ENCODE peak calls at places on chromosomes 13 and 19, in seven cellular contexts. One of them, this sample, is unnamed.

GRCh38 chr13:80157261-80157942 is 183.5 kb downstream of the SPRY2 start:
- DNase-seq in SK-N-SH: no peak
- DNase-seq in PC-3: no peak
- DNase-seq in GM23338: no peak
- DNase-seq in hepatocyte: no peak
- DNase-seq in IMR-90: peak
- DNase-seq in neural progenitor cell: no peak
- DNase-seq in this sample: peak

GRCh38 chr19:16737909-16738308 is 18.3 kb downstream of the NWD1 start:
- DNase-seq in hepatocyte: peak
- DNase-seq in GM23338: no peak
- DNase-seq in IMR-90: peak
- DNase-seq in PC-3: no peak
- DNase-seq in neural progenitor cell: no peak
- DNase-seq in SK-N-SH: no peak
- DNase-seq in this sample: no peak

GRCh38 chr13:73901324-73902068 is 232.7 kb downstream of the KLF12 start:
- DNase-seq in PC-3: no peak
- DNase-seq in IMR-90: no peak
- DNase-seq in neural progenitor cell: no peak
- DNase-seq in SK-N-SH: no peak
- DNase-seq in GM23338: no peak
- DNase-seq in hepatocyte: no peak
- DNase-seq in this sample: no peak

GRCh38 chr19:38452430-38453366 is 19.2 kb downstream of the RYR1 start:
- DNase-seq in hepatocyte: no peak
- DNase-seq in PC-3: peak
- DNase-seq in neural progenitor cell: peak
- DNase-seq in IMR-90: no peak
- DNase-seq in GM23338: peak
- DNase-seq in SK-N-SH: peak
- DNase-seq in this sample: peak

GRCh38 chr19:6713773-6714692 is 6.4 kb downstream of the C3 start:
- DNase-seq in SK-N-SH: no peak
- DNase-seq in PC-3: no peak
- DNase-seq in hepatocyte: no peak
- DNase-seq in IMR-90: no peak
- DNase-seq in GM23338: no peak
- DNase-seq in neural progenitor cell: no peak
- DNase-seq in this sample: peak

GRCh38 chr13:23870356-23871146 is 18.6 kb downstream of the MIPEP start:
- DNase-seq in GM23338: no peak
- DNase-seq in hepatocyte: no peak
- DNase-seq in PC-3: peak
- DNase-seq in neural progenitor cell: no peak
- DNase-seq in IMR-90: no peak
- DNase-seq in SK-N-SH: no peak
- DNase-seq in this sample: peak

GRCh38 chr19:31214086-31214485 is 135.2 kb downstream of the TSHZ3 start:
- DNase-seq in SK-N-SH: peak
- DNase-seq in hepatocyte: peak
- DNase-seq in IMR-90: peak
- DNase-seq in GM23338: no peak
- DNase-seq in neural progenitor cell: no peak
- DNase-seq in PC-3: peak
- DNase-seq in this sample: peak

GRCh38 chr19:17605761-17606745 is 50.6 kb downstream of the COLGALT1 start:
- DNase-seq in GM23338: peak
- DNase-seq in PC-3: peak
- DNase-seq in neural progenitor cell: peak
- DNase-seq in IMR-90: peak
- DNase-seq in SK-N-SH: peak
- DNase-seq in hepatocyte: peak
- DNase-seq in this sample: peak

GRCh38 chr13:101738336-101738735 is 285.9 kb downstream of the ITGBL1 start:
- DNase-seq in GM23338: no peak
- DNase-seq in SK-N-SH: no peak
- DNase-seq in neural progenitor cell: no peak
- DNase-seq in IMR-90: no peak
- DNase-seq in PC-3: no peak
- DNase-seq in hepatocyte: no peak
- DNase-seq in this sample: no peak

GRCh38 chr13:21061077-21061945 is at the start of gene LATS2:
- DNase-seq in SK-N-SH: peak
- DNase-seq in GM23338: peak
- DNase-seq in neural progenitor cell: peak
- DNase-seq in hepatocyte: peak
- DNase-seq in PC-3: peak
- DNase-seq in IMR-90: peak
- DNase-seq in this sample: peak

GRCh38 chr13:46521921-46522691 is 30.9 kb upstream of the LRCH1 start:
- DNase-seq in neural progenitor cell: no peak
- DNase-seq in GM23338: no peak
- DNase-seq in PC-3: no peak
- DNase-seq in IMR-90: no peak
- DNase-seq in SK-N-SH: peak
- DNase-seq in hepatocyte: no peak
- DNase-seq in this sample: no peak

GRCh38 chr19:36894849-36895383 is 21.2 kb downstream of the ZNF829 start:
- DNase-seq in PC-3: no peak
- DNase-seq in hepatocyte: no peak
- DNase-seq in SK-N-SH: no peak
- DNase-seq in neural progenitor cell: no peak
- DNase-seq in IMR-90: no peak
- DNase-seq in GM23338: no peak
- DNase-seq in this sample: no peak

GRCh38 chr19:2475018-2475701 is 767 bp upstream of the GADD45B start:
- DNase-seq in IMR-90: peak
- DNase-seq in neural progenitor cell: peak
- DNase-seq in SK-N-SH: peak
- DNase-seq in PC-3: peak
- DNase-seq in hepatocyte: peak
- DNase-seq in GM23338: peak
- DNase-seq in this sample: peak

GRCh38 chr19:1490020-1490310 is 185 bp downstream of the PCSK4 start:
- DNase-seq in PC-3: no peak
- DNase-seq in IMR-90: no peak
- DNase-seq in GM23338: no peak
- DNase-seq in hepatocyte: no peak
- DNase-seq in SK-N-SH: no peak
- DNase-seq in neural progenitor cell: no peak
- DNase-seq in this sample: no peak

GRCh38 chr19:18861235-18861634 is 29.5 kb downstream of the UPF1 start:
- DNase-seq in neural progenitor cell: no peak
- DNase-seq in PC-3: no peak
- DNase-seq in GM23338: no peak
- DNase-seq in hepatocyte: no peak
- DNase-seq in SK-N-SH: no peak
- DNase-seq in IMR-90: no peak
- DNase-seq in this sample: no peak

GRCh38 chr19:44585371-44586141 is 27.8 kb upstream of the IGSF23 start:
- DNase-seq in IMR-90: peak
- DNase-seq in hepatocyte: no peak
- DNase-seq in GM23338: no peak
- DNase-seq in SK-N-SH: no peak
- DNase-seq in PC-3: peak
- DNase-seq in neural progenitor cell: no peak
- DNase-seq in this sample: peak

GRCh38 chr19:871446-872265 is 12.2 kb downstream of the CFD start:
- DNase-seq in hepatocyte: no peak
- DNase-seq in GM23338: peak
- DNase-seq in PC-3: no peak
- DNase-seq in neural progenitor cell: peak
- DNase-seq in SK-N-SH: peak
- DNase-seq in IMR-90: peak
- DNase-seq in this sample: peak

GRCh38 chr19:46624958-46625661 is at the start of gene PTGIR:
- DNase-seq in hepatocyte: peak
- DNase-seq in SK-N-SH: peak
- DNase-seq in neural progenitor cell: no peak
- DNase-seq in IMR-90: peak
- DNase-seq in PC-3: no peak
- DNase-seq in GM23338: peak
- DNase-seq in this sample: peak

GRCh38 chr19:46622118-46622446 is 2.8 kb downstream of the PTGIR start:
- DNase-seq in IMR-90: no peak
- DNase-seq in hepatocyte: no peak
- DNase-seq in GM23338: no peak
- DNase-seq in neural progenitor cell: no peak
- DNase-seq in PC-3: no peak
- DNase-seq in SK-N-SH: peak
- DNase-seq in this sample: no peak

GRCh38 chr19:46623915-46624502 is 880 bp downstream of the PTGIR start:
- DNase-seq in IMR-90: no peak
- DNase-seq in PC-3: no peak
- DNase-seq in GM23338: no peak
- DNase-seq in neural progenitor cell: no peak
- DNase-seq in SK-N-SH: no peak
- DNase-seq in hepatocyte: no peak
- DNase-seq in this sample: peak

GRCh38 chr19:46626441-46626840 is 1.6 kb upstream of the PTGIR start:
- DNase-seq in PC-3: no peak
- DNase-seq in neural progenitor cell: no peak
- DNase-seq in SK-N-SH: peak
- DNase-seq in hepatocyte: no peak
- DNase-seq in IMR-90: no peak
- DNase-seq in GM23338: no peak
- DNase-seq in this sample: peak

DNA sequence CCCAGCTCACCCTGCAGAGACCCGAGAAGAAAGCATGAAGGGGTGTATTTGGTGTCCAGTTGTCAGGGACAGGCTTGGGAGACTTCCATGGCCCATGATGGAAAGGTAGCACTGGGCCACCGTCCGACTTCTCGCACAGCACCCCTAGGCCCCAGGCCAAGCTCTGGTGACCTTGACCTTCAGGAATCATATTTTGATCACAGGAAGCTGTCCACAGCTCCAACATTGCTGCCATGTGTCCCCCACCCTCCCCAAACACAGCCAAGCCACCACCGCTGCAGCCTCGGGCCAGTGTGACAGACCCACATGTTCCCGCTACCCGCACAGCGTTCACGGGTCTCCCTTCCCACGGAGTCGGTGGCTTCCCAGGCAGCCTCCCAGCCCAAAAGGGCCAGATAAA is 842 bp upstream of the PTGIR start:
- DNase-seq in SK-N-SH: no peak
- DNase-seq in hepatocyte: no peak
- DNase-seq in GM23338: no peak
- DNase-seq in IMR-90: no peak
- DNase-seq in neural progenitor cell: no peak
- DNase-seq in PC-3: no peak
- DNase-seq in this sample: peak
- H3K4me2 ChIP-seq in SK-N-SH: peak
- H3K4me2 ChIP-seq in hepatocyte: no peak
- H3K4me2 ChIP-seq in GM23338: no peak
- H3K4me2 ChIP-seq in IMR-90: no peak
- H3K4me2 ChIP-seq in neural progenitor cell: no peak
- H3K4me2 ChIP-seq in PC-3: no peak
- H3K4me2 ChIP-seq in this sample: peak

GRCh38 chr19:21508198-21508597 is 2.8 kb downstream of the ZNF429 start:
- DNase-seq in PC-3: no peak
- DNase-seq in hepatocyte: no peak
- DNase-seq in GM23338: no peak
- DNase-seq in IMR-90: no peak
- DNase-seq in SK-N-SH: no peak
- DNase-seq in neural progenitor cell: no peak
- DNase-seq in this sample: no peak

GRCh38 chr19:21505459-21506393 is at the start of gene ZNF429:
- DNase-seq in IMR-90: peak
- DNase-seq in GM23338: peak
- DNase-seq in neural progenitor cell: peak
- DNase-seq in hepatocyte: peak
- DNase-seq in PC-3: peak
- DNase-seq in SK-N-SH: peak
- DNase-seq in this sample: peak
- TF ChIP-seq CTCF in IMR-90: peak
- TF ChIP-seq CTCF in GM23338: peak
- TF ChIP-seq CTCF in neural progenitor cell: no peak
- TF ChIP-seq CTCF in hepatocyte: peak
- TF ChIP-seq CTCF in PC-3: no peak
- TF ChIP-seq CTCF in SK-N-SH: peak
- TF ChIP-seq CTCF in this sample: no peak

DNA sequence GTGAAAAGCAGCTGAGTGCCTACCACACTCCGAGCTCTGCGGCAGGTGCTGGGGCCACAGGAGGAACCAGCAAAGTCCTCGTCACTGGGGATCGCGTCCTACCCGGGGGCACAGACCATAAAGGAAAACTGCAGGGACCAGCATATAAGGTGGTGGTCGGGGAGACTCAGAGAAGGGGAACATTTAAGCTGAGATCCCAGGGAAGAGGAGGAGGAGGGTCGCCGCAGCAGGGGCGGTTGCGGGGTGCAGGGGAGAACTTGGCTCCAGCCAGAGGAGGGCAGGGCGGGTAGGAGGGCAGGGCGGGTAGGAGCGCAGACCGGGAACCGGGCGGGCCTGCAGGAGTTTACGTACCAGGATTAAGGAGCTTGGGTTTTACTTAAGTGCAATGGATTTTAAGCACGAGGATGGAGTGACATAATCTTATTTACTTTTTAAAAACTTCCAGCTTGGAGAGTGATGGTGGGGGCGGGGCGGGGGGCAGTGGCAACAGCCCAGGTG is 956 bp upstream of the KLK4 start:
- DNase-seq in PC-3: no peak
- DNase-seq in IMR-90: no peak
- DNase-seq in hepatocyte: no peak
- DNase-seq in GM23338: peak
- DNase-seq in SK-N-SH: no peak
- DNase-seq in neural progenitor cell: no peak
- DNase-seq in this sample: no peak
- H3K4me2 ChIP-seq in PC-3: no peak
- H3K4me2 ChIP-seq in IMR-90: no peak
- H3K4me2 ChIP-seq in hepatocyte: no peak
- H3K4me2 ChIP-seq in GM23338: peak
- H3K4me2 ChIP-seq in SK-N-SH: no peak
- H3K4me2 ChIP-seq in neural progenitor cell: no peak
- H3K4me2 ChIP-seq in this sample: no peak

GRCh38 chr19:13128583-13128982 is 10.5 kb downstream of the NACC1 start:
- DNase-seq in IMR-90: no peak
- DNase-seq in GM23338: no peak
- DNase-seq in SK-N-SH: no peak
- DNase-seq in neural progenitor cell: no peak
- DNase-seq in hepatocyte: peak
- DNase-seq in PC-3: no peak
- DNase-seq in this sample: peak
- TF ChIP-seq CTCF in IMR-90: no peak
- TF ChIP-seq CTCF in GM23338: no peak
- TF ChIP-seq CTCF in SK-N-SH: no peak
- TF ChIP-seq CTCF in neural progenitor cell: no peak
- TF ChIP-seq CTCF in hepatocyte: no peak
- TF ChIP-seq CTCF in PC-3: no peak
- TF ChIP-seq CTCF in this sample: no peak

DNA sequence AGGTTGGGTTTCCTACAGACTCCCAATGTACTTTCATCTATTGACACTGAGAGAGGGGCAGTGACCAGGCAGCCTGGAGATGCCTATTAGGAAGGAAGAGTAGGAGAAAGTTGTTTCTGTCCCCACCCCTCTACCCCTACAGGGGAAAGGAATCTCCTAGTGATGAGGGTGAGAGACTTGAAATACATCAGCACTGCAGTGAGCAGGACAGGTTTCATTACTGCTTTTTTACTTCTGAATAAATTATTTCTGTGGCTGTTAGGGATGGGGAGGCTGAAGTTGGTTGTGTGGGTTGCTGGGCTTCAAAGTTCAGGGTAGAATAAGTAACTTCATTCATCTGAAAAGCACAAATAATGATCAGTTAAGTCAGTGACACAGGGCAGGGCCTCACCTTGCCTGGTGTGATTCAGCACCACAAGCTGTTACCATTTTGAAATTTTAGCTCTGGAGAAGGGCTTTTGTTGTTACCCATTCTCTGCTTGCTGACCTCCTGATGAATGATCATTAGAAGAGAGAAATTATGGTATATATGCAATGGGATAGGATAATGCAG is 19.3 kb downstream of the CEACAM1 start:
- DNase-seq in GM23338: no peak
- DNase-seq in IMR-90: no peak
- DNase-seq in PC-3: no peak
- DNase-seq in SK-N-SH: no peak
- DNase-seq in neural progenitor cell: no peak
- DNase-seq in hepatocyte: no peak
- DNase-seq in this sample: no peak
- H3K4me2 ChIP-seq in GM23338: no peak
- H3K4me2 ChIP-seq in IMR-90: no peak
- H3K4me2 ChIP-seq in PC-3: no peak
- H3K4me2 ChIP-seq in SK-N-SH: no peak
- H3K4me2 ChIP-seq in neural progenitor cell: no peak
- H3K4me2 ChIP-seq in hepatocyte: no peak
- H3K4me2 ChIP-seq in this sample: no peak